ENCODE peak calls at places on chromosomes 2 and 18, in nine cellular contexts. A is SK-N-MC; J is NCI-H1436; S is MM.1S; X is AG04450; R is NCI-H345; U is activated CD4-positive, alpha-beta T cell treated with anti-CD3 and anti-CD28 coated beads, Interleukin-2, amount 50 U/mL, for 48 hours; K is NCI-H510A; H is fibroblast of the conjunctiva. F is an unnamed sample.

GRCh38 chr2:63078852-63079606 is 28.4 kb downstream of the OTX1 start:
- DNase-seq in X (no peak), J (peak; percentile 11), R (peak; percentile 4), K (no peak), S (peak; percentile 30), U (peak; percentile 8), H (no peak), A (no peak), F (peak; percentile 67)

GRCh38 chr2:15579641-15580040 is 12.0 kb upstream of the DDX1 start:
- DNase-seq in U (no peak), H (no peak), K (no peak), A (no peak), R (no peak), S (no peak), X (no peak), J (no peak), F (no peak)

GRCh38 chr2:186645999-186646398 is 47.9 kb upstream of the FAM171B start:
- DNase-seq in H (no peak), X (no peak), K (no peak), U (no peak), J (no peak), S (no peak), A (no peak), R (no peak), F (no peak)

GRCh38 chr18:70377857-70378701 is 89.2 kb downstream of the SOCS6 start:
- DNase-seq in H (no peak), R (no peak), A (no peak), S (no peak), K (no peak), U (no peak), X (no peak), J (no peak), F (no peak)

GRCh38 chr18:34840416-34840815 is 130.3 kb downstream of the DTNA start:
- DNase-seq in R (no peak), K (no peak), A (no peak), X (no peak), S (no peak), J (no peak), H (no peak), U (no peak), F (no peak)

GRCh38 chr2:230735884-230736283 is 23.2 kb downstream of the CAB39 start:
- DNase-seq in J (no peak), X (no peak), A (no peak), R (no peak), S (no peak), K (no peak), H (no peak), U (no peak), F (no peak)

GRCh38 chr2:127321306-127321705 is 27.4 kb upstream of the ERCC3 start:
- DNase-seq in U (no peak), A (no peak), H (no peak), K (no peak), J (no peak), X (peak; percentile 29), R (no peak), S (no peak), F (no peak)

GRCh38 chr2:173196080-173196479 is 120.4 kb downstream of the MAP3K20 start:
- DNase-seq in A (no peak), J (no peak), X (no peak), K (no peak), R (no peak), U (no peak), S (no peak), H (no peak), F (no peak)

GRCh38 chr2:10486601-10487079 is 38.5 kb upstream of the ODC1 start:
- DNase-seq in K (no peak), R (peak; percentile 89), A (no peak), X (no peak), S (no peak), H (no peak), J (peak; percentile 54), U (no peak), F (no peak)

F was measured in NAMALWA.